ENCODE peak calls at places on chromosomes 1 and 21, in five cellular contexts. S, B, I, Q and Z are unnamed samples.

GRCh38 chr1:109649380-109649987 is 6.4 kb upstream of the GSTM4 start:
- DNase-seq in I (no peak), S (no peak), B (no peak), Q (no peak), Z (no peak)

GRCh38 chr1:205532026-205532891 is 27.8 kb downstream of the CDK18 start:
- DNase-seq in I (no peak), S (no peak), B (no peak), Q (no peak), Z (no peak)

GRCh38 chr1:184059887-184060286 is 8.4 kb downstream of the TSEN15 start:
- DNase-seq in Q (no peak), I (no peak), S (no peak), B (no peak), Z (no peak)

GRCh38 chr1:54257876-54258275 is 57.9 kb downstream of the MRPL37 start:
- DNase-seq in S (no peak), I (no peak), Q (no peak), B (no peak), Z (no peak)

GRCh38 chr1:10962483-10962882 is 50.0 kb upstream of the TARDBP start:
- DNase-seq in B (no peak), I (no peak), S (no peak), Q (peak), Z (peak)

GRCh38 chr1:206583461-206584264 is 28.6 kb downstream of the EIF2D start:
- DNase-seq in S (peak), Q (peak), B (peak), I (peak), Z (peak)

GRCh38 chr1:52970149-52970548 is 43.1 kb downstream of the SCP2 start:
- DNase-seq in S (no peak), B (no peak), I (no peak), Q (no peak), Z (no peak)

GRCh38 chr1:41924911-41925310 is 6.2 kb upstream of the HIVEP3 start:
- DNase-seq in Q (no peak), S (no peak), B (no peak), I (no peak), Z (no peak)

GRCh38 chr1:60942291-60942690 is 140.1 kb upstream of the NFIA start:
- DNase-seq in I (no peak), Q (no peak), B (no peak), S (no peak), Z (no peak)

GRCh38 chr1:230408971-230409370 is 17.2 kb downstream of the PGBD5 start:
- DNase-seq in Q (no peak), B (no peak), S (no peak), I (no peak), Z (no peak)

GRCh38 chr1:150813028-150813707 is 5.1 kb upstream of the CTSK start:
- DNase-seq in B (peak), I (no peak), Q (peak), S (peak), Z (peak)

GRCh38 chr1:1137256-1138045 is 21.6 kb upstream of the C1orf159 start:
- DNase-seq in B (no peak), I (peak), Q (no peak), S (peak), Z (no peak)

GRCh38 chr21:46616656-46617055 is 11.8 kb upstream of the S100B start:
- DNase-seq in S (no peak), Q (no peak), I (no peak), B (no peak), Z (no peak)

GRCh38 chr1:50901872-50902271 is 58.2 kb downstream of the FAF1 start:
- DNase-seq in S (no peak), I (no peak), Q (no peak), B (no peak), Z (no peak)